ENCODE peak calls at places on chromosomes 16 and 17, in seven cellular contexts. One of them, this sample, is unnamed.

GRCh38 chr16:71441348-71441781 is 489 bp downstream of the TLE7 start:
- DNase-seq in dorsolateral prefrontal cortex: no peak
- DNase-seq in effector CD4-positive, alpha-beta T cell: no peak
- DNase-seq in HEK293T: no peak
- DNase-seq in CD8-positive, alpha-beta T cell: no peak
- DNase-seq in AG08396: no peak
- DNase-seq in substantia nigra: no peak
- DNase-seq in this sample: no peak

GRCh38 chr17:63680700-63681099 is 19.2 kb downstream of the LIMD2 start:
- DNase-seq in CD8-positive, alpha-beta T cell: no peak
- DNase-seq in HEK293T: no peak
- DNase-seq in effector CD4-positive, alpha-beta T cell: no peak
- DNase-seq in dorsolateral prefrontal cortex: no peak
- DNase-seq in substantia nigra: no peak
- DNase-seq in AG08396: no peak
- DNase-seq in this sample: no peak

GRCh38 chr16:27401768-27402568 is at the start of gene IL21R:
- DNase-seq in HEK293T: no peak
- DNase-seq in dorsolateral prefrontal cortex: no peak
- DNase-seq in CD8-positive, alpha-beta T cell: peak
- DNase-seq in substantia nigra: peak
- DNase-seq in AG08396: peak
- DNase-seq in effector CD4-positive, alpha-beta T cell: peak
- DNase-seq in this sample: peak

GRCh38 chr16:832652-833336 is 32.3 kb upstream of the GNG13 start:
- DNase-seq in AG08396: no peak
- DNase-seq in substantia nigra: no peak
- DNase-seq in HEK293T: no peak
- DNase-seq in dorsolateral prefrontal cortex: no peak
- DNase-seq in effector CD4-positive, alpha-beta T cell: no peak
- DNase-seq in CD8-positive, alpha-beta T cell: no peak
- DNase-seq in this sample: no peak

GRCh38 chr17:48100591-48101011 is 677 bp downstream of the CBX1 start:
- DNase-seq in AG08396: peak
- DNase-seq in effector CD4-positive, alpha-beta T cell: no peak
- DNase-seq in substantia nigra: peak
- DNase-seq in dorsolateral prefrontal cortex: peak
- DNase-seq in CD8-positive, alpha-beta T cell: no peak
- DNase-seq in HEK293T: peak
- DNase-seq in this sample: peak

GRCh38 chr17:17661834-17662233 is 19.4 kb upstream of the RAI1 start:
- DNase-seq in effector CD4-positive, alpha-beta T cell: no peak
- DNase-seq in CD8-positive, alpha-beta T cell: no peak
- DNase-seq in AG08396: no peak
- DNase-seq in HEK293T: no peak
- DNase-seq in dorsolateral prefrontal cortex: no peak
- DNase-seq in substantia nigra: no peak
- DNase-seq in this sample: no peak

GRCh38 chr16:75750516-75750915 is 24.2 kb upstream of the CPHXL start:
- DNase-seq in effector CD4-positive, alpha-beta T cell: no peak
- DNase-seq in HEK293T: no peak
- DNase-seq in CD8-positive, alpha-beta T cell: no peak
- DNase-seq in substantia nigra: no peak
- DNase-seq in dorsolateral prefrontal cortex: no peak
- DNase-seq in AG08396: no peak
- DNase-seq in this sample: no peak

GRCh38 chr17:48499248-48499647 is 31.6 kb downstream of the HOXB1 start:
- DNase-seq in HEK293T: no peak
- DNase-seq in AG08396: no peak
- DNase-seq in CD8-positive, alpha-beta T cell: no peak
- DNase-seq in effector CD4-positive, alpha-beta T cell: no peak
- DNase-seq in dorsolateral prefrontal cortex: no peak
- DNase-seq in substantia nigra: no peak
- DNase-seq in this sample: no peak

GRCh38 chr17:60968266-60968665 is 290.6 kb downstream of the BCAS3 start:
- DNase-seq in CD8-positive, alpha-beta T cell: no peak
- DNase-seq in AG08396: no peak
- DNase-seq in dorsolateral prefrontal cortex: no peak
- DNase-seq in effector CD4-positive, alpha-beta T cell: no peak
- DNase-seq in HEK293T: no peak
- DNase-seq in substantia nigra: no peak
- DNase-seq in this sample: no peak

GRCh38 chr17:1206016-1206787 is 26.4 kb upstream of the ABR start:
- DNase-seq in AG08396: no peak
- DNase-seq in CD8-positive, alpha-beta T cell: no peak
- DNase-seq in effector CD4-positive, alpha-beta T cell: no peak
- DNase-seq in dorsolateral prefrontal cortex: no peak
- DNase-seq in HEK293T: no peak
- DNase-seq in substantia nigra: no peak
- DNase-seq in this sample: no peak

GRCh38 chr17:41367426-41368075 is 2.1 kb downstream of the KRT33B start:
- DNase-seq in AG08396: peak
- DNase-seq in CD8-positive, alpha-beta T cell: no peak
- DNase-seq in HEK293T: no peak
- DNase-seq in dorsolateral prefrontal cortex: no peak
- DNase-seq in substantia nigra: no peak
- DNase-seq in effector CD4-positive, alpha-beta T cell: no peak
- DNase-seq in this sample: peak